ENCODE peak calls at places on chromosome 7, in seven cellular contexts. C, T, F, Q, G, B and V are unnamed samples. For H3K4me1, the result is how much of the 10 kb centered on the place peaks cover.

GRCh38 chr7:26499316-26499897 is 207.7 kb downstream of the SNX10 start:
- DNase-seq in G (no peak), F (no peak), C (no peak), Q (no peak), T (no peak), B (no peak), V (no peak)

GRCh38 chr7:17706734-17707133 is 233.6 kb downstream of the SNX13 start:
- DNase-seq in B (peak), Q (no peak), C (peak), T (no peak), G (no peak), F (no peak), V (peak)

GRCh38 chr7:100675581-100676350 is 2.2 kb downstream of the GNB2 start:
- DNase-seq in G (peak), Q (peak), B (peak), F (peak), T (peak), C (peak), V (peak)

GRCh38 chr7:155329225-155329624 is 31.5 kb downstream of the INSIG1 start:
- DNase-seq in Q (no peak), T (no peak), G (no peak), C (no peak), B (no peak), F (no peak), V (no peak)

GRCh38 chr7:135974667-135975066 is 2.5 kb downstream of the MTPN start:
- DNase-seq in F (no peak), C (no peak), G (no peak), B (no peak), T (no peak), Q (no peak), V (no peak)

GRCh38 chr7:95473276-95473985 is 12.3 kb upstream of the ASB4 start:
- DNase-seq in G (no peak), T (no peak), Q (no peak), B (no peak), C (no peak), F (no peak), V (no peak)

GRCh38 chr7:133688483-133689239 is 435.8 kb downstream of the EXOC4 start:
- DNase-seq in Q (no peak), F (no peak), B (no peak), G (no peak), T (no peak), C (no peak), V (no peak)

GRCh38 chr7:139523199-139523941 is at the start of gene CLEC2L:
- DNase-seq in G (no peak), Q (no peak), B (no peak), T (no peak), F (no peak), C (no peak), V (no peak)

GRCh38 chr7:148916186-148916585 is 32.1 kb upstream of the EZH2 start:
- DNase-seq in B (no peak), G (no peak), T (no peak), F (no peak), Q (no peak), C (no peak), V (no peak)
- H3K4me1 ChIP-seq in B (under half), G (under half), T (under half), F (under half), Q (under half), C (under half), V (under half)

GRCh38 chr7:117683736-117684135 is 189.5 kb downstream of the CTTNBP2 start:
- DNase-seq in C (no peak), B (no peak), T (no peak), Q (no peak), F (no peak), G (no peak), V (no peak)

GRCh38 chr7:117674617-117675016 is 194.8 kb downstream of the CFTR start:
- DNase-seq in F (no peak), T (no peak), B (no peak), C (no peak), Q (no peak), G (no peak), V (no peak)

GRCh38 chr7:117682681-117683385 is 190.4 kb downstream of the CTTNBP2 start:
- DNase-seq in Q (no peak), B (peak), F (no peak), T (no peak), C (no peak), G (no peak), V (no peak)

GRCh38 chr7:117675519-117676137 is 195.8 kb downstream of the CFTR start:
- DNase-seq in G (no peak), F (no peak), C (no peak), Q (no peak), B (peak), T (no peak), V (no peak)

GRCh38 chr7:117679120-117679519 is 194.1 kb downstream of the CTTNBP2 start:
- DNase-seq in B (no peak), Q (no peak), F (no peak), T (no peak), C (no peak), G (no peak), V (no peak)
- H3K4me1 ChIP-seq in B (under half), Q (under half), F (under half), T (under half), C (under half), G (under half), V (under half)

GRCh38 chr7:1540391-1541271 is 10.1 kb downstream of the MAFK start:
- DNase-seq in B (peak), C (no peak), G (peak), F (no peak), Q (no peak), T (peak), V (no peak)
- H3K4me1 ChIP-seq in B (half or more), C (under half), G (under half), F (under half), Q (under half), T (under half), V (under half)

GRCh38 chr7:30799976-30800661 is 28.9 kb downstream of the MINDY4 start:
- DNase-seq in F (no peak), G (no peak), B (no peak), C (no peak), Q (no peak), T (no peak), V (no peak)
- H3K4me1 ChIP-seq in F (under half), G (under half), B (under half), C (under half), Q (half or more), T (half or more), V (under half)

DNA sequence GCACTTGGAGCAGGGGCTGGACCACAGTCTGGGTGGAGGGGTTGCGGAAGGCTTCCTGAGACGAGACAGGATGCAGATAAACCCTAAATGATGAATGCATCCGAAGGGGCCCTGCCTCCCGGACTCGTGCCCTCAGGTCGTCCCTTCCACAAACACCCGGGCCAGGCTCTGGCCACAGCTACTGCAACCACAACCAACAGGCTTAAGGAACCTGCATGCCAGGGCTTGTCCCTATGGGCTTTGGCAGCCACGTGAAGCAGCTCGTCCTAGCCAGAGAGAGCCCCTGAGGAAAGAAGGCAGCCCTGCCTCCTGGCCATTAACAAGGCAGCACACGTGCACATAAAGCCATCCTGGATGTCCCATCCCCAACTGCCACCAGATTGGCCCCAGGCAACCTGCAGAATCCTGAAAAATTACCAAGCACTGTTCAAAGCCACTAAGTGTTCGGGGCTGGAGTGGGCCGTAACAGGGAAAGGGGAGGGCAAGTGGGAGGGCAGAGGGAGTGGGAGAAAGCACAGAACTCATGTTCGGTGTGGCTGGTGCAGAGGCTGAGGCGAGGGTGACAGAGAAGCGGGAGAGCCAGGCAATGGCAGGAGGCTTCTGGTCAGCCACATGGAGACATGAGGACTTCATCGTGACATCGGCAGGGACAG is 62.7 kb downstream of the MAD1L1 start:
- DNase-seq in Q (no peak), B (no peak), F (no peak), G (no peak), T (no peak), C (no peak), V (peak)
- H3K4me1 ChIP-seq in Q (under half), B (under half), F (under half), G (under half), T (under half), C (under half), V (under half)

DNA sequence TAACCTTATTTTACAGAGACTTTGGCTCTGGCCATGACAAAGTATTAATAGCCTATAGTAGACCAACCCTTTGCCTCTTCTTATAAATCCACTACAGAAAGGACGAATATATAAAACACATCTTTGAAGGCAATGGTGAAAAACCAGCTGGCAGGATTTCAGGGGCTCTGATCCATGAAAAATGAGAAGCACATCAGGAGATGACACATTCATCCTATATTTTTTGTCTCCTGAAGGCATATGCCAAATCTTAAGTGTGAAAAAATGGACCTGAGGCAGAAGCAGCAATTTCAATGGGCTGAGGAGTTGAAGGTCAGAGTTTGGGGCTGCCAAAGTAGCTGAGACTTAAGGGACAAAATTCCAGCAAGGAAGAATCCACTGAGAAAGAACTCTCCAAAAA is 14.4 kb downstream of the RNF216 start:
- DNase-seq in Q (no peak), B (no peak), C (no peak), G (no peak), F (no peak), T (no peak), V (no peak)
- H3K4me1 ChIP-seq in Q (under half), B (under half), C (under half), G (under half), F (under half), T (under half), V (under half)